ENCODE peak calls at places on chromosomes 6 and 20, in five cellular contexts. Y, Q, H, N and P are unnamed samples.
A peak's percentile ranks its signal among the peaks of the same experiment; 100 is the strongest.

GRCh38 chr6:111854683-111855082 is 18.6 kb downstream of the FYN start:
- DNase-seq in N (no peak), Y (no peak), Q (no peak), H (no peak), P (no peak)

GRCh38 chr20:1373614-1374013 is 19.2 kb downstream of the FKBP1A start:
- DNase-seq in Y (no peak), H (no peak), N (no peak), Q (no peak), P (no peak)

GRCh38 chr20:56630506-56631317 is 1.6 kb downstream of the TFAP2C start:
- DNase-seq in Y (peak; percentile 13), H (peak; percentile 74), N (no peak), Q (peak; percentile 71), P (peak; percentile 39)

GRCh38 chr6:30837870-30838269 is 46.4 kb upstream of the DDR1 start:
- DNase-seq in H (no peak), Y (no peak), Q (no peak), N (no peak), P (no peak)

GRCh38 chr20:6768228-6769185 is 1.0 kb downstream of the BMP2 start:
- DNase-seq in Q (peak; percentile 34), N (no peak), H (peak; percentile 36), Y (peak; percentile 3), P (peak; percentile 17)

GRCh38 chr6:25088513-25088912 is 152.8 kb upstream of the RIPOR2 start:
- DNase-seq in N (no peak), Y (no peak), H (no peak), Q (peak; percentile 33), P (no peak)

GRCh38 chr20:46057856-46058655 is 29.0 kb downstream of the SLC12A5 start:
- DNase-seq in Q (peak; percentile 32), N (peak; percentile 24), H (peak; percentile 71), Y (no peak), P (peak; percentile 42)

GRCh38 chr6:73451166-73452106 is 661 bp downstream of the CGAS start:
- DNase-seq in H (peak; percentile 50), Q (peak; percentile 51), Y (peak; percentile 82), N (peak; percentile 21), P (peak; percentile 58)

GRCh38 chr20:46350201-46350985 is 42.1 kb upstream of the CDH22 start:
- DNase-seq in Y (peak; percentile 75), Q (no peak), N (no peak), H (peak; percentile 40), P (peak; percentile 84)

GRCh38 chr6:36336779-36337194 is at the start of gene BNIP5:
- DNase-seq in Y (no peak), H (no peak), Q (no peak), N (no peak), P (peak; percentile 45)

GRCh38 chr20:45049904-45050471 is 50.9 kb downstream of the KCNS1 start:
- DNase-seq in H (no peak), Y (no peak), N (no peak), Q (no peak), P (no peak)

GRCh38 chr6:111069722-111070406 is 17.4 kb upstream of the SLC16A10 start:
- DNase-seq in Y (no peak), H (no peak), N (no peak), Q (no peak), P (no peak)

DNA sequence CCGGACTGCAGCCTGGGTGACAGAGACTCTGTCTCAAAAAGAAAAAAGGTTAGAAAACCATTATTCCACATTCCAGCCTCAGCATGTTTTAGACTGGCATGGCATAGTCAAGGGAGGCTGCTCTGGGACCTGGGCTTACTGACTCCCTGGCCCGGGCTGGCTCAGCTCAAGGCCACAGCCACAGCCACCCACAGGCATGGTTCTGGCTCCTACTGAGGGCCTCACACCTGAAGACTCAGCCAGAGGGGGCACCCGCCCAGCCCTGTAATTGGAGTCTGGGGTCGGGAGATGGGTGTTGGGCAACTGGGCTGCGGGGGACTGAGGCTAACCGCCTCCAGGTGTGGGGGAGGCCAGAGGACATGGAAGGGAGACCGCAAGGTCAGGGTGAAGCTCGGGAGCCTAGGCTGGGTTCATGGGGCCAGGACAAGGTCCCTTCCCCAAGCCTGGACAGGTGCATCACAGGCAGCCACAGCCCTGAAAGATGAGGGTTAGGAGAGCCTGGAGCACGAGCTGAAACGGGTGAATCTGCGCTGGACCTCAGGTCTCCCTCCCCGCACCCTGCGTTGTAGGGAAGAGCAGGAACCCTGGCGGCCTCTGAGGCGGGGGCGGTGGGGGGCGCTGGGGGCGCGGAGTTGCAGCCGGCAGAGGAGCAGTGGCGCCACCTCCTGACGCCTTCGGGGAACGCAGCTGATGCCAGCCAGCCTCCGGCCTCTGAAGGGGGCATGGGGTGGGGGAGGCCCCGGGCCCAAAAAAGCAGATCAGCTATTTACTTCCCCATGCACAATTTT is 67.7 kb upstream of the SRSF6 start:
- DNase-seq in N (no peak), Q (no peak), H (peak; percentile 59), Y (no peak), P (no peak)
- TF ChIP-seq CTCF in N (no peak), Q (peak; percentile 44), H (peak; percentile 84), Y (peak; percentile 54), P (peak; percentile 46)

DNA sequence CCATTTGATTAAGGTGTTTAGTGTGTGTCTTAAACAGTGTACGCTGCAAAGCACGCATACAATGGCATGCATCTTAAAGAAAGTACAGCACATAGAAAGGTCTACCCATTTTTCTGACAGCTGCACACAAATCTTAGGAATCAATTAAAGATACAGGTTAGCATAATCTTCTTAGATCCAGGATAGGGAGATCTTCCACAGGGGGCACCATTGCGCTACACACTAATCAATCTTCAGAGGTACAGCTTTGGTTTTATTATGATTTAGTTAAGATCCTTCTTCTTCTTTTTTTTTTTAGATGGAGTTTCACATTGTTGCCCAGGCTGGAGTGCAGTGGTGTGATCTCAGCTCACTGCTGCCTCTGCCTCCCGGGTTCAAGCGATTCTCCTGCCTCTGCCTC is 63.7 kb upstream of the BEND3 start:
- DNase-seq in N (no peak), Y (no peak), H (no peak), Q (no peak), P (no peak)
- TF ChIP-seq CTCF in N (no peak), Y (no peak), H (no peak), Q (peak; percentile 23), P (no peak)

DNA sequence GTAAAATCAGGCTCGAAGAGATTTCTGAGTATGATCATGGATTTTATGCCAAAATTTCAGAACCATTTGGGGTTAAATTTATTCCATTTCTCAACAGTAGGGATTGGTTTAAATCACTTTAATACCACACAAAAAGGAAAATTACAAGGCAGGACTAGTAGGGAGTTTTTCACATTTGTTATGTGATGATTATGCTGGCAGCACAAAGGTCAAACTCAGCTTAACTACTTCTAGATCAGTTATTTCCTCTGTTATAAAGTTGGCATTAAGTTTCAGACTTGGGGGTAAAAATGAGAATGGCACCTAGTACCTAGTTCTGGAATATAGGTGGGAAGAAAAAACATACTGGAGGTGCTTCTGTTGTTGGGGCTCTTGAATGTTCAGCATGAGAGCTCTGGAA is 39.5 kb downstream of the PHF3 start:
- DNase-seq in Y (no peak), Q (no peak), N (no peak), H (no peak), P (no peak)
- TF ChIP-seq CTCF in Y (no peak), Q (no peak), N (no peak), H (no peak), P (no peak)

GRCh38 chr6:116279232-116280160 is at the start of gene TSPYL1:
- DNase-seq in H (peak; percentile 95), N (peak; percentile 98), Q (peak; percentile 95), Y (peak; percentile 91), P (peak; percentile 90)
- TF ChIP-seq CTCF in H (no peak), N (peak; percentile 20), Q (no peak), Y (no peak), P (peak; percentile 32)

GRCh38 chr20:50258790-50259483 is 68.3 kb downstream of the CEBPB start:
- DNase-seq in N (no peak), Q (no peak), Y (no peak), H (no peak), P (no peak)

GRCh38 chr20:50257860-50258259 is 67.2 kb downstream of the CEBPB start:
- DNase-seq in H (no peak), N (no peak), Y (no peak), Q (no peak), P (no peak)

GRCh38 chr20:50263831-50264230 is 73.2 kb downstream of the CEBPB start:
- DNase-seq in Q (no peak), Y (no peak), H (no peak), N (no peak), P (no peak)

GRCh38 chr20:50259705-50260479 is 69.3 kb downstream of the CEBPB start:
- DNase-seq in H (no peak), N (no peak), Y (no peak), Q (no peak), P (no peak)

DNA sequence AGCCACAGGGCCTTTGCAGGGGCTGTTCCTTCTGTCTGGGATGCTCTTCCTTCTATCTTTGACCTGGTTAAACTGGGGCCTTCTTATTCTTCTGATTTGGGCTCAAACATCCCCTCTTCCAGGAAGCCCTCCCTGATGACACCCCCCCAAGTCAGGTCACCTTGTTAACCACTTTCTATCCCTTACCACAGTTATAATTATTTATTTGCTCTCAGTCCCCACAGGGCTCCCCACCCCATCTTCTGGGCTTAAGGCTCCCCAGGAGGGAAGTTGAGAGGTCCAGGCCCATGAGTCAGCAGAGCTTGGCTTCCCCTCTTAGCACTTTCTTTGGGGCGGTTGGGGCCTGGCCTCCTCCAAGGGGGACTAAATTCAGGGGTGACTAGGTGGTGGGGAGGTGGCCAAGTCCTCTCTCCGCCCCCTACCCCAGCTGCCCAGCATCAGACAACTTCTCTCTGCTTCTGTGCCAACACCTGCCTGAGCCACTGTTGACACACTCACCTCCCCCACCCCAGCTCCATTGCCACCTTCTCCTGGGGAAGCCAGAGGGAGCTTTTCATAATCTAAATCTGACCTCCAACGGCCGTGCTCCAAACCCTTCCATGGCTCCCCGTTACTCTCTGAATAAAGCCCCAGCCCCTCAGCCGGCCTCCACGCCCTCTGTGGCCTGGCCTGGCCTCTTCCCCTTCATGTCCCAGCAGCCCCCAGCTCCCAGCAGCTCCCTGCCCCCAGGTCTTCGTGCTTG is 70.0 kb downstream of the CEBPB start:
- DNase-seq in N (no peak), Q (no peak), Y (no peak), H (no peak), P (no peak)
- TF ChIP-seq CTCF in N (no peak), Q (no peak), Y (no peak), H (no peak), P (no peak)

GRCh38 chr6:126550323-126550722 is 210.4 kb downstream of the CENPW start:
- DNase-seq in Y (no peak), N (no peak), Q (no peak), H (no peak), P (no peak)
- TF ChIP-seq CTCF in Y (peak; percentile 56), N (no peak), Q (no peak), H (no peak), P (no peak)

DNA sequence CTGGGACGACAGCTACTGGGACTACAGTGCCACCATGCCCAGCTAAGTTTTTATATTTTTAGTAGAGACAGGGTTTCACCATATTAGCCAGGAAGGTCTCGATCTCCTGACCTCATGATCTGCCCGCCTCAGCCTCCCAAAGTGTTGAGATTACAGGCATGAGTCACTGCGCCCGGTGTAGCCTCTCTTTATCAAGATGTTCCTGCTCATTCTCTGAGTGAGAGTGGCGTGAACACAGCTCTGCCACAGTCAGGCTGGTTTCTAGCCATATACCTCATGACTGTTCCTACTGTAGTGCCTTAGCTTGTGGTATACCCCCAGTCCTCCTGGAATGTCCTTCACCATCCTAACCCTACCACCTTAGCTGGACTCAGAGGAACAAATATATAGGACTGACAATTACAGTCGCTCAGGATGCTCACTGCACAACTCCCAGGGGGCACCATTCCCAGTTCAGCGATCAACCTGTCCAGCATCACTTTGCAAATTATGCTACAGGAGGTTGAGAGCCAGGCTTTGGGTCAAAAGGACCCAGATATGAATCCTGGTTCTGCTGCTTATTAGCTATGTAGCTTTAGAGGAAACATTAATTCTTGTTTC is 86.3 kb downstream of the CHMP4B start:
- DNase-seq in Y (no peak), N (no peak), Q (no peak), H (no peak), P (no peak)
- TF ChIP-seq CTCF in Y (no peak), N (no peak), Q (peak; percentile 27), H (no peak), P (no peak)

GRCh38 chr20:49909499-49910339 is 5.6 kb downstream of the SPATA2 start:
- DNase-seq in N (no peak), Y (no peak), H (peak; percentile 65), Q (no peak), P (no peak)
- TF ChIP-seq CTCF in N (peak; percentile 14), Y (peak; percentile 4), H (peak; percentile 33), Q (no peak), P (no peak)